ENCODE peak calls at places on chromosomes 16 and 17, in ten cellular contexts. M, C, X, B, D, P, U, H, I and N are unnamed samples. For H3K4me1, the result is how much of the 10 kb centered on the place peaks cover.

GRCh38 chr17:57687642-57688041 is 57.5 kb downstream of the CCDC182 start:
- DNase-seq in H (no peak), D (no peak), P (no peak), M (no peak), I (no peak), B (no peak), C (no peak), U (no peak), X (no peak), N (no peak)

GRCh38 chr17:44390250-44390649 is 801 bp upstream of the ITGA2B start:
- DNase-seq in I (no peak), X (no peak), H (no peak), D (no peak), P (no peak), U (no peak), C (no peak), M (no peak), B (no peak), N (no peak)

GRCh38 chr17:21143695-21144094 is 16.9 kb downstream of the DHRS7B start:
- DNase-seq in M (no peak), X (no peak), D (no peak), U (no peak), C (no peak), H (no peak), B (no peak), I (no peak), P (no peak), N (no peak)

GRCh38 chr16:52470601-52471000 is 76.3 kb downstream of the TOX3 start:
- DNase-seq in I (no peak), U (no peak), B (no peak), P (peak), D (no peak), H (no peak), M (no peak), X (no peak), C (no peak), N (no peak)

GRCh38 chr17:60766778-60767190 is 89.1 kb downstream of the BCAS3 start:
- DNase-seq in U (no peak), H (no peak), C (peak), B (no peak), I (no peak), P (peak), X (no peak), D (no peak), M (no peak), N (no peak)

GRCh38 chr16:28149016-28149888 is 62.5 kb downstream of the XPO6 start:
- DNase-seq in P (no peak), M (no peak), X (no peak), U (no peak), I (no peak), H (no peak), D (no peak), C (peak), B (no peak), N (no peak)

GRCh38 chr16:30187556-30187865 is 4.1 kb downstream of the CORO1A start:
- DNase-seq in H (no peak), C (no peak), X (no peak), I (no peak), D (no peak), M (no peak), U (no peak), B (no peak), P (no peak), N (no peak)

GRCh38 chr16:66881014-66881417 is 701 bp downstream of the PDP2 start:
- DNase-seq in M (no peak), X (peak), I (no peak), U (no peak), C (no peak), B (no peak), H (peak), D (no peak), P (peak), N (peak)

DNA sequence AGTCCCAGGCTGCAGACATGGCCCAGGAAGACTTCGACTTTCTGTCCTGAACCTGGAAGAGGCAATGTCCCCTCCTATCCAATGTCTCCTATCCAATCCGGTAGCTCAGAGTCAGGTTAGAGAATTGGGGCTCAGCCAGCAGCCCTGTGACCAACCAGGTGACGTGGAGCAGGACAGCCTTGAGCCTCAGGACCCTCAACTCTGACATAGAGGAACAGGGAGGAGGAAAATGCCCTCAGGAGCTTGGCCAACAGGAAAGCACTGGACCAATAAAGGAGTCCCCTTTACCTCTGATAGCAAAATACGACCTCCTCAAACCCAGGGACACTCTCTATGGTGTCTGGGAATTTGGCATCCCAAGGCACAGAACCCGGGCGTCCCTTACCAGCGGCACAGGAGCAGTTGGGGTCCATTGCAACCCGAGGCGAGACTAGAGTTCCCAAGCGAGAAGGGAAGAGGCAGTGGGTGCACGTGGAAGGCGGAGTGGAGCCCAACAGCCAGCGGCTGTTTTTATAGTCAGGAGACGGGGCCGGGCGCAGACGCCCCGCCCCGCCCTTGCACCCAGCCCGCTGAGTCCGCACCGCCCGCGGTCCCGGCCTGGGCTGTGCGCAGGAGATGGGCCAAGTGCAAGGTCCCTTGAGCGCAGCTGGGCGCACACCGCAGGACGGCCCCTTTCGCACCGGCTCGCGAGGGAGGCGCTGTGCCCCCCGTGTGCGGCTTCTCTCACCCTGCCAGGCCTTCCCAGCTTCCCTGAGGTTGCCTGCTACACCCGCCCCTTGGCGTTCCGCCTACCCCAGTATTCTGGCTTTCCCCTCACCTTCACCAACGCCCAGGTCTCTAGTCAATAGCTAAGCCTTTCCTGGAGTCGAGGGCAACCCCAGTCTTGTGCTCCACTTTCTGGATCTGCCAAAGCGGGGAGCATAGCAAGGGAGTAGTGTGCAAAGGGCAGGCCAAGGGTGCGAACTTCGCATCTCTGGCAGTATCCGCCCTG is at the start of gene MT1G:
- DNase-seq in H (peak), B (peak), I (peak), D (peak), U (peak), M (peak), X (no peak), C (no peak), P (peak), N (peak)
- H3K4me3 ChIP-seq in H (peak), B (no peak), I (peak), D (no peak), U (peak), M (peak), X (no peak), C (no peak), P (peak), N (no peak)

GRCh38 chr17:77381185-77381700 is 240.5 kb downstream of the SEC14L1 start:
- DNase-seq in B (no peak), P (no peak), D (no peak), H (no peak), I (no peak), C (no peak), U (no peak), M (no peak), X (peak), N (no peak)
- H3K27ac ChIP-seq in B (no peak), P (peak), D (peak), H (peak), I (peak), C (peak), U (no peak), M (peak), X (peak), N (no peak)

GRCh38 chr17:73156166-73156840 is 8.5 kb upstream of the SSTR2 start:
- DNase-seq in B (peak), M (peak), D (peak), X (peak), C (peak), H (peak), I (peak), U (peak), P (peak), N (peak)
- H3K4me1 ChIP-seq in B (under half), M (under half), D (under half), X (under half), C (under half), H (under half), I (under half), U (under half), P (under half), N (under half)

GRCh38 chr16:24538756-24539294 is 541 bp upstream of the RBBP6 start:
- DNase-seq in P (no peak), U (peak), I (peak), B (no peak), M (no peak), X (no peak), C (no peak), H (peak), D (peak), N (no peak)
- H3K4me3 ChIP-seq in P (peak), U (peak), I (peak), B (peak), M (peak), X (peak), C (peak), H (peak), D (peak), N (peak)

GRCh38 chr17:65370669-65371126 is 190.8 kb downstream of the AXIN2 start:
- DNase-seq in B (peak), P (peak), C (no peak), D (peak), I (peak), X (no peak), M (peak), H (no peak), U (no peak), N (no peak)

GRCh38 chr17:65366102-65366844 is 195.2 kb downstream of the AXIN2 start:
- DNase-seq in B (no peak), I (no peak), P (no peak), M (no peak), H (no peak), C (no peak), D (no peak), U (no peak), X (no peak), N (no peak)

GRCh38 chr17:65371702-65372101 is 189.7 kb downstream of the AXIN2 start:
- DNase-seq in H (no peak), P (no peak), U (no peak), D (peak), C (no peak), B (peak), I (peak), M (peak), X (no peak), N (no peak)

GRCh38 chr17:65365209-65365608 is 196.2 kb downstream of the AXIN2 start:
- DNase-seq in U (no peak), D (no peak), I (no peak), H (no peak), B (no peak), M (no peak), P (no peak), C (no peak), X (no peak), N (no peak)

GRCh38 chr17:65368341-65368740 is 193.1 kb downstream of the AXIN2 start:
- DNase-seq in I (no peak), C (no peak), M (no peak), U (no peak), H (no peak), B (no peak), D (no peak), P (no peak), X (no peak), N (no peak)
- H3K27ac ChIP-seq in I (no peak), C (no peak), M (no peak), U (no peak), H (no peak), B (no peak), D (no peak), P (no peak), X (no peak), N (no peak)

DNA sequence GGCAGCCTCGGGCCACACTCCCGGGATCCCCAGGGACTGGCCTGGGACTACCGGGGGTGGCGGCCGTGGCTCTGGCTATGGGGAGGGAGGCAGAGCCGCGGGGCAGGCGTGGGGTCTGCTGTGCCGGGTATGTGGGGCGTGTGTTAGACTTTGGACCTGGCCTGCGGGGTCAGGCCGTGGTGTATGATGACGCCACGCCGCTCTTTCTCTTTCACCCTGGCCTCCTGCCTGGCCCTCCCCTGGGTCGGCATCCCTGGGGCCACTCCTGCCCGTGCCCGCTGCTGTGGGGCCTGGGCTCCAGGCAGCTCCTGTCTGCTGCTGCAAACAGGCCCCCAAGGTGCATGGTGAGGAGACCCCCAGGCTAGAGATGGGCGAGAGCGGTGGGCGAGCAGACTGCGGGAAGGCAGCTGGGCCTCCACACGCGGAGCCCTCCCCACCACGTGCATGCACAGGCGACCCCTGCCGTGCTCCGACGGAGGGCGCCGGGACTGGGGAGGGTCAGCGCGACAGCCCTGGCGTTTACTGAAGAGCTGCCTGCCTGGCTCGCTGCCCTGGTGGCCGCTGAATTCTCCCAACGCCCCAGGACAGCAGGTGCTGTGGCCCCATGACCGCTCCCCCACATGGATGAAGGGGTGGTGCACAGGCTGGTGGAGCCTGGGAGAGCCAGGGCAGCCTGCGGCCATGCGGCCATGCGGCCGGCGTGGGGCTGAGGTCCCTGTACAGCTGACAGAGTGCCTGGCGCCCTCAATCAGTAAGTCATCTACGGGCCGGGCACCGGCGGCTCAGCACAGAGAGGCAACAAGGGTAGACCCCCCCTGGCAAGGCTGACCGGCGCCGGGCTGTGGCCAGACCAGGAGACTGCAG is 16.0 kb downstream of the CAPN15 start:
- DNase-seq in C (no peak), B (no peak), I (peak), U (no peak), X (no peak), P (no peak), H (no peak), D (no peak), M (no peak), N (no peak)
- H3K4me1 ChIP-seq in C (under half), B (under half), I (under half), U (under half), X (under half), P (under half), H (under half), D (under half), M (under half), N (under half)

GRCh38 chr17:28357901-28358197 is 522 bp upstream of the POLDIP2 start:
- DNase-seq in C (no peak), I (no peak), M (no peak), B (no peak), H (no peak), X (no peak), U (no peak), D (no peak), P (no peak), N (no peak)
- H3K4me3 ChIP-seq in C (peak), I (peak), M (peak), B (peak), H (peak), X (peak), U (peak), D (peak), P (peak), N (peak)